ENCODE peak calls at places on chromosomes 5 and 9, in six cellular contexts. V is psoas muscle, I is transverse colon, T is HCT116, R is MM.1S, U is A549. A is an unnamed sample.
A peak's percentile ranks its signal among the peaks of the same experiment; 100 is the strongest.

GRCh38 chr9:127396253-127396807 is 639 bp upstream of the SLC2A8 start:
- DNase-seq in V (no peak), I (no peak), T (no peak), R (no peak), U (no peak), A (no peak)

GRCh38 chr5:72543365-72543764 is 36.2 kb upstream of the ZNF366 start:
- DNase-seq in V (no peak), I (no peak), T (no peak), R (no peak), U (no peak), A (no peak)

GRCh38 chr9:122015165-122015821 is 77.8 kb downstream of the TTLL11 start:
- DNase-seq in V (no peak), I (no peak), T (no peak), R (no peak), U (no peak), A (no peak)

GRCh38 chr9:104992696-104993095 is 64.7 kb upstream of the ABCA1 start:
- DNase-seq in V (no peak), I (no peak), T (no peak), R (no peak), U (no peak), A (no peak)

GRCh38 chr5:132471006-132471907 is 19.3 kb downstream of the IRF1 start:
- DNase-seq in V (no peak), I (peak; percentile 17), T (no peak), R (no peak), U (no peak), A (no peak)

GRCh38 chr5:140996055-140996454 is 29.8 kb downstream of the PCDHAC2 start:
- DNase-seq in V (no peak), I (no peak), T (no peak), R (no peak), U (no peak), A (no peak)

GRCh38 chr9:132590318-132591182 is 8.1 kb downstream of the BARHL1 start:
- DNase-seq in V (no peak), I (no peak), T (no peak), R (no peak), U (no peak), A (no peak)

GRCh38 chr9:112544477-112544876 is 57.9 kb downstream of the KIAA1958 start:
- DNase-seq in V (no peak), I (no peak), T (no peak), R (no peak), U (no peak), A (no peak)

GRCh38 chr5:143582869-143583268 is 179.4 kb upstream of the NR3C1 start:
- DNase-seq in V (no peak), I (no peak), T (no peak), R (peak; percentile 87), U (no peak), A (no peak)

GRCh38 chr5:136016945-136017530 is 11.8 kb upstream of the TGFBI start:
- DNase-seq in V (no peak), I (no peak), T (peak; percentile 98), R (no peak), U (peak; percentile 73), A (no peak)

GRCh38 chr5:41325074-41325473 is 111.7 kb upstream of the C6 start:
- DNase-seq in V (no peak), I (no peak), T (no peak), R (no peak), U (no peak), A (no peak)

GRCh38 chr9:107219486-107219853 is 63.6 kb upstream of the RAD23B start:
- DNase-seq in V (no peak), I (no peak), T (no peak), R (no peak), U (no peak), A (no peak)

GRCh38 chr9:107218834-107219485 is 64.1 kb upstream of the RAD23B start:
- DNase-seq in V (no peak), I (no peak), T (no peak), R (no peak), U (no peak), A (no peak)

GRCh38 chr9:107223381-107223780 is 59.7 kb upstream of the RAD23B start:
- DNase-seq in V (no peak), I (no peak), T (no peak), R (no peak), U (no peak), A (no peak)

GRCh38 chr9:107222020-107222522 is 61.0 kb upstream of the RAD23B start:
- DNase-seq in V (no peak), I (no peak), T (no peak), R (no peak), U (no peak), A (no peak)

GRCh38 chr9:107221321-107221720 is 61.8 kb upstream of the RAD23B start:
- DNase-seq in V (no peak), I (no peak), T (no peak), R (no peak), U (no peak), A (no peak)
- H3K4me3 ChIP-seq in V (no peak overlapping the region), I (no peak overlapping the region), T (no peak overlapping the region), R (no peak overlapping the region), U (no peak overlapping the region), A (no peak overlapping the region)

GRCh38 chr5:167458412-167458811 is 833.0 kb upstream of the WWC1 start:
- DNase-seq in V (no peak), I (no peak), T (no peak), R (no peak), U (no peak), A (no peak)

GRCh38 chr5:167463939-167464338 is 827.5 kb upstream of the WWC1 start:
- DNase-seq in V (no peak), I (no peak), T (no peak), R (no peak), U (no peak), A (no peak)

DNA sequence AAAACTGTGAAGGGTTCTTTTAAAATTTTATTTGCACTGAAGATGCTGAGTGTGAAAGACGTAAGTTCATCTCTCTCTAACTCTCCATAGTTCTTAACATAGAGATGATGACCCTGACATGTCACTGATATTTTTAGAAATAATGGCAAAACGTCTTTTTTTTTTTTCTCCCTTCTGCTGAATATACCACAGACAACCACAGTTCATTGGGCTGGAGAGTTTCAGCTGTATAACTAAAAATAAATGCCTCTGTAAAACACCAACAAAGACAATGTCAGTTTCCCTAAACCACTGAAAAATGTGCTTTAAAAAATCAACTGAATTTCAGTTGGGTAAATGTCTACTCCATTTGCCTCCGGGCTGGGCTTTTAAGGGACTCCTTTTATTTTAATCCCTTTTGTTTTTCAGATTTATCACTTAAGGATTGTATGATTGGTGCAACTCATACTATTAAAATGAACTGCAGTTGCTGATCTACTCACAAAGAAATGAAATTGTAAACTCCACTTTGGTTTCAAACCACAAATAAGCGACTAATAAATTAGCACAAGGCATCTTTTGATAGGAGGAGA is 830.9 kb upstream of the WWC1 start:
- DNase-seq in V (no peak), I (no peak), T (no peak), R (peak; percentile 90), U (no peak), A (no peak)
- H3K4me1 ChIP-seq in V (no peaks in the 10 kb centered on the region), I (no peaks in the 10 kb centered on the region), T (no peaks in the 10 kb centered on the region), R (peaks cover 24% of the 10 kb centered on the region), U (no peaks in the 10 kb centered on the region), A (no peaks in the 10 kb centered on the region)

GRCh38 chr9:136229096-136230065 is 16.2 kb downstream of the QSOX2 start:
- DNase-seq in V (no peak), I (no peak), T (no peak), R (no peak), U (no peak), A (no peak)
- H3K4me3 ChIP-seq in V (no peak overlapping the region), I (no peak overlapping the region), T (no peak overlapping the region), R (no peak overlapping the region), U (no peak overlapping the region), A (no peak overlapping the region)

GRCh38 chr5:33311893-33312292 is 128.9 kb upstream of the TARS1 start:
- DNase-seq in V (no peak), I (no peak), T (peak; percentile 4), R (no peak), U (no peak), A (no peak)

GRCh38 chr5:33310471-33310870 is 130.3 kb upstream of the TARS1 start:
- DNase-seq in V (no peak), I (no peak), T (no peak), R (no peak), U (no peak), A (no peak)

GRCh38 chr5:33312631-33313030 is 128.1 kb upstream of the TARS1 start:
- DNase-seq in V (no peak), I (no peak), T (no peak), R (no peak), U (no peak), A (no peak)

GRCh38 chr5:33315170-33315569 is 125.6 kb upstream of the TARS1 start:
- DNase-seq in V (no peak), I (no peak), T (no peak), R (no peak), U (no peak), A (no peak)

GRCh38 chr5:33313150-33313549 is 127.6 kb upstream of the TARS1 start:
- DNase-seq in V (no peak), I (peak; percentile 68), T (peak; percentile 58), R (no peak), U (peak; percentile 6), A (peak; percentile 82)
- H3K4me1 ChIP-seq in V (no peaks in the 10 kb centered on the region), I (peaks cover 16% of the 10 kb centered on the region), T (peaks cover 22% of the 10 kb centered on the region), R (no peaks in the 10 kb centered on the region), U (peaks cover 23% of the 10 kb centered on the region), A (no peaks in the 10 kb centered on the region)

A was measured in colonic mucosa.